ENCODE peak calls at places on chromosome 4, in nine cellular contexts. N, T, S, Y, K, C, M, Z and V are unnamed samples.

GRCh38 chr4:101600287-101600686 is 190.2 kb upstream of the BANK1 start:
- DNase-seq in Z (no peak), M (no peak), T (no peak), N (peak), S (no peak), Y (no peak), C (peak), K (no peak), V (no peak)

GRCh38 chr4:44985938-44986337 is 259.6 kb upstream of the GNPDA2 start:
- DNase-seq in M (no peak), Y (no peak), N (no peak), S (no peak), C (no peak), Z (no peak), T (no peak), K (no peak), V (no peak)

GRCh38 chr4:3124070-3124767 is 49.7 kb downstream of the HTT start:
- DNase-seq in N (no peak), M (no peak), C (peak), Y (no peak), K (no peak), T (no peak), S (no peak), Z (no peak), V (no peak)

GRCh38 chr4:62914758-62915157 is 1494.5 kb downstream of the TECRL start:
- DNase-seq in Z (no peak), S (no peak), T (no peak), M (no peak), N (no peak), C (no peak), Y (no peak), K (no peak), V (no peak)

GRCh38 chr4:8506373-8507250 is 66.0 kb downstream of the TRMT44 start:
- DNase-seq in C (no peak), S (peak), Y (no peak), Z (peak), N (peak), M (no peak), K (peak), T (no peak), V (no peak)

GRCh38 chr4:38501698-38502097 is 162.3 kb upstream of the KLF3 start:
- DNase-seq in Z (no peak), Y (no peak), M (no peak), K (no peak), T (no peak), S (no peak), N (no peak), C (no peak), V (no peak)

GRCh38 chr4:163895369-163896005 is 401.0 kb downstream of the TMA16 start:
- DNase-seq in S (no peak), N (no peak), Z (no peak), K (no peak), M (no peak), C (no peak), Y (no peak), T (peak), V (no peak)

GRCh38 chr4:165464338-165464737 is 85.5 kb downstream of the CPE start:
- DNase-seq in M (no peak), K (no peak), S (no peak), C (no peak), T (no peak), N (no peak), Y (no peak), Z (no peak), V (no peak)

GRCh38 chr4:113433536-113434246 is 327.8 kb downstream of the CAMK2D start:
- DNase-seq in N (no peak), M (no peak), Y (no peak), Z (peak), C (peak), S (no peak), T (no peak), K (no peak), V (no peak)

GRCh38 chr4:104940927-104941326 is 205.7 kb upstream of the TET2 start:
- DNase-seq in T (no peak), S (no peak), C (no peak), M (no peak), K (no peak), Z (no peak), N (no peak), Y (no peak), V (no peak)

GRCh38 chr4:87783781-87784180 is 15.6 kb upstream of the IBSP start:
- DNase-seq in K (no peak), T (no peak), Y (no peak), N (no peak), M (no peak), S (no peak), Z (peak), C (no peak), V (no peak)

GRCh38 chr4:148849581-148849980 is 407.4 kb upstream of the NR3C2 start:
- DNase-seq in C (no peak), Y (no peak), Z (no peak), S (no peak), M (no peak), N (no peak), K (peak), T (no peak), V (no peak)

GRCh38 chr4:59455751-59456150 is 1744.4 kb upstream of the ADGRL3 start:
- DNase-seq in K (no peak), C (peak), Z (no peak), Y (no peak), M (no peak), S (no peak), T (no peak), N (no peak), V (no peak)

GRCh38 chr4:173436149-173436579 is 37.2 kb upstream of the SCRG1 start:
- DNase-seq in N (peak), T (no peak), K (no peak), C (peak), Z (peak), S (no peak), Y (no peak), M (no peak), V (no peak)

GRCh38 chr4:138835833-138836521 is 179.6 kb upstream of the NOCT start:
- DNase-seq in K (peak), T (no peak), C (peak), N (peak), Y (no peak), Z (peak), M (no peak), S (no peak), V (no peak)

GRCh38 chr4:95388911-95389310 is 159.9 kb downstream of the UNC5C start:
- DNase-seq in K (no peak), S (no peak), N (no peak), Y (no peak), M (no peak), T (no peak), C (no peak), Z (peak), V (no peak)

GRCh38 chr4:5751073-5751917 is 40.3 kb downstream of the EVC start:
- DNase-seq in K (no peak), C (peak), S (no peak), M (no peak), N (peak), Z (peak), T (no peak), Y (peak), V (no peak)

GRCh38 chr4:104868942-104869341 is 277.7 kb upstream of the TET2 start:
- DNase-seq in Z (no peak), S (no peak), M (no peak), Y (no peak), K (no peak), C (no peak), N (no peak), T (no peak), V (peak)

GRCh38 chr4:48167538-48168263 is 33.7 kb upstream of the TXK start:
- DNase-seq in K (no peak), C (no peak), S (no peak), M (no peak), T (no peak), N (peak), Z (no peak), Y (no peak), V (no peak)

GRCh38 chr4:100797791-100798190 is 280.0 kb upstream of the EMCN start:
- DNase-seq in Z (peak), S (no peak), N (peak), Y (no peak), T (no peak), C (no peak), M (no peak), K (no peak), V (no peak)

GRCh38 chr4:77697860-77698599 is 92.4 kb downstream of the CXCL13 start:
- DNase-seq in T (no peak), Z (peak), S (peak), N (peak), M (no peak), K (peak), C (peak), Y (no peak), V (no peak)

GRCh38 chr4:184891765-184892164 is 66.0 kb upstream of the ACSL1 start:
- DNase-seq in Y (no peak), Z (no peak), N (no peak), T (no peak), M (no peak), S (no peak), K (no peak), C (no peak), V (no peak)

GRCh38 chr4:179766938-179767337 is 2324.7 kb upstream of the AGA start:
- DNase-seq in T (no peak), M (no peak), C (no peak), Z (no peak), Y (no peak), N (no peak), K (no peak), S (no peak), V (no peak)

GRCh38 chr4:74181225-74181624 is 23.3 kb downstream of the MTHFD2L start:
- DNase-seq in Z (peak), Y (no peak), T (no peak), C (peak), M (no peak), N (peak), K (no peak), S (no peak), V (no peak)

GRCh38 chr4:2083826-2084160 is 24.7 kb downstream of the NAT8L start:
- DNase-seq in S (no peak), Y (peak), K (no peak), T (no peak), M (no peak), Z (no peak), C (no peak), N (no peak), V (no peak)

GRCh38 chr4:116585240-116585639 is 500.1 kb downstream of the TRAM1L1 start:
- DNase-seq in C (no peak), T (no peak), S (no peak), Y (no peak), M (no peak), K (no peak), N (no peak), Z (no peak), V (no peak)

GRCh38 chr4:41154814-41155177 is 59.5 kb downstream of the APBB2 start:
- DNase-seq in Y (no peak), N (no peak), T (no peak), Z (peak), S (no peak), K (no peak), M (no peak), C (peak), V (no peak)

GRCh38 chr4:53361451-53361850 is 4.4 kb downstream of the SCFD2 start:
- DNase-seq in S (no peak), M (no peak), K (no peak), Z (peak), T (no peak), Y (no peak), N (peak), C (peak), V (no peak)

GRCh38 chr4:83561381-83561780 is 25.5 kb downstream of the GPAT3 start:
- DNase-seq in Y (no peak), T (no peak), S (peak), K (peak), C (peak), M (no peak), Z (peak), N (peak), V (no peak)

GRCh38 chr4:123802082-123802658 is 405.6 kb downstream of the SPRY1 start:
- DNase-seq in Y (no peak), T (no peak), K (no peak), C (no peak), M (no peak), Z (no peak), N (no peak), S (no peak), V (no peak)

GRCh38 chr4:48752256-48752655 is 27.8 kb downstream of the FRYL start:
- DNase-seq in N (no peak), T (no peak), C (no peak), S (no peak), K (no peak), Z (no peak), M (no peak), Y (no peak), V (no peak)

GRCh38 chr4:97720869-97721432 is 422.3 kb downstream of the STPG2 start:
- DNase-seq in Y (no peak), T (no peak), S (no peak), C (peak), Z (peak), M (no peak), K (no peak), N (peak), V (no peak)

GRCh38 chr4:113468165-113469022 is 293.1 kb downstream of the CAMK2D start:
- DNase-seq in C (peak), T (no peak), S (peak), N (peak), K (peak), M (peak), Z (peak), Y (peak), V (no peak)

GRCh38 chr4:66182651-66183050 is 512.4 kb upstream of the EPHA5 start:
- DNase-seq in K (no peak), S (no peak), M (no peak), C (peak), N (no peak), T (no peak), Z (peak), Y (no peak), V (no peak)

GRCh38 chr4:41590591-41590990 is 52.6 kb downstream of the LIMCH1 start:
- DNase-seq in K (peak), Z (no peak), Y (no peak), C (no peak), S (peak), M (no peak), T (no peak), N (no peak), V (no peak)

GRCh38 chr4:175916636-175917351 is 104.7 kb upstream of the GPM6A start:
- DNase-seq in Y (no peak), C (no peak), M (no peak), N (no peak), T (no peak), S (no peak), K (no peak), Z (no peak), V (no peak)

GRCh38 chr4:105895324-105895608 is at the start of gene NPNT:
- DNase-seq in T (no peak), Y (peak), C (no peak), N (no peak), K (peak), Z (peak), S (no peak), M (no peak), V (no peak)

GRCh38 chr4:163142246-163142645 is 24.4 kb downstream of the NAF1 start:
- DNase-seq in Z (no peak), M (no peak), K (no peak), N (no peak), C (no peak), T (no peak), Y (no peak), S (no peak), V (no peak)

GRCh38 chr4:76105652-76106051 is 31.1 kb downstream of the ART3 start:
- DNase-seq in N (no peak), T (no peak), C (no peak), K (no peak), Y (no peak), Z (no peak), M (no peak), S (no peak), V (no peak)

DNA sequence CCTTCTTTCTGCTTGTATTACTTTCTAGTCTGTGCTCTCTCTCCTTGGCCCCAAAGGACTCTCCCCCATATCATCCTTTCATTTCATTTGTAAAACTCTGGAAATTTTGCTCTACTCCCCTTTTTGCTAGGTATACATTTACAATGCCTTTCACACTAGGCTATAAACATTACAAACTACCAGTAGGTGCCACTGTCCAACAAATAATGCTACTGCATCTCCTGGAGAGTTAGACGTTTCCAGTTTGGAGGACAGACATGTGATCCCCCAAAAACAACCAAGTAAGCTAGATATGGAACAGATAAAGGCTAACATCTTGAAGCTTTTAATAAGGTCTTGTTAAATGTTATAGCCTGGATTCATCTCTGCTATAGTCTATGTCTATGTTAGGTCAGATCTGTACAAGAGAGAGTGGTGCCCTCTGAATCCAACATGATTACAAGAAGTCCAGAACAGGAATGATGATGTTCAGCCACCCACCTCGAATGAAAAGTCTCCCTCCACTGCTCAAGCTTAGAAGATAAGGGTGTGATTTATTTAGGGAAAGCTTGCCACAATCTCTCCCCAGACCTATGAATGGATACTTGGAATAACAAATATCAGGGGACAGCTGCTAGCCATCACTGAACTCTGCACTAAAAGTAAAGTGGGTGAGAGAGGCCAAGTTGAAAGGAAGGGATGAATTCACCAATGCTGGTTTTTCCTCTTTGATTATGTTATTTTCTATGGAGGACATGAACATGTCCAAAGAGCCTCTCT is 14.3 kb downstream of the CBR4 start:
- DNase-seq in K (no peak), N (peak), Z (no peak), Y (no peak), C (peak), S (no peak), T (no peak), M (no peak), V (no peak)
- TF ChIP-seq CTCF in K (no peak), N (peak), Z (no peak), Y (no peak), C (no peak), S (peak), T (no peak), M (no peak), V (no peak)

GRCh38 chr4:150679767-150680088 is 97.8 kb downstream of the MAB21L2 start:
- DNase-seq in C (no peak), S (no peak), Z (peak), M (no peak), T (no peak), K (no peak), Y (no peak), N (no peak), V (no peak)

GRCh38 chr4:150673793-150674192 is 91.8 kb downstream of the MAB21L2 start:
- DNase-seq in M (no peak), Y (no peak), Z (no peak), S (no peak), C (no peak), T (no peak), N (no peak), K (no peak), V (no peak)

GRCh38 chr4:150683775-150684350 is 101.9 kb downstream of the MAB21L2 start:
- DNase-seq in Z (no peak), K (no peak), C (no peak), T (no peak), Y (no peak), M (no peak), N (no peak), S (no peak), V (no peak)

GRCh38 chr4:150682126-150682525 is 100.2 kb downstream of the MAB21L2 start:
- DNase-seq in M (no peak), T (no peak), K (no peak), Z (no peak), Y (no peak), C (no peak), S (no peak), N (no peak), V (no peak)

DNA sequence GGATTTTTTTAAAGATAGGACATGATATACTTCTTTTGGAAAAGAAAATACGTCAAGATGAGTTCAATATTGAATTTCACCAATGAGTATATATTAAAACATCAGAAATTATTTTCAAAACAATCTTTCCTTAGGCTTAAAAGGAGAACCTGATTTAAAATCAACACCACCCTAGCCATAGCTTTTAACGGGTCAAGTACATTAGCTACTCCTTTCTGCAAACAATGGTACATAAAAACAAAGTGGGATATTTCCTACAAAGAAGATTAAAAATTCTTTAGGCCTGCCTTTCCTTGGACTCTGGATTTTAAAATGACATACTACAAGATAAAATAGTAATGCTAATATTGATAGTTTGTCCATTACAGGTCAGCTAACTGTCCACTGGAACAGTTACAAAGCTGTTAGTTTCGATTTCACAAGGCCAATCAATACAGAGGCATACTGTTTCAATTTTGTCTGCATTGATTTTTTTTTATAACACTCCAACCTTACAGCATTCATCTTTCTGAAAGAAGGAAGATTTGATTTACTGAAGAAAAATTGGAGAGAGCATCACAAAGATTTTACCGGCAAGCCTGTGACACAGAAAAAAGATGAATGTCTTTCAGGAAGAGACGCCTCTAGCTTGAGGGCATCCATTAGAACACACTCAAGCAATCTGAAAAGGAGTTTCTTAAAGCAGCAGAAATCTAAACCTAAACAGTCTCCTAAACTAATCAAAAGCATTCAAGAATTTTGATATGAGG is 97.2 kb downstream of the MAB21L2 start:
- DNase-seq in K (no peak), Y (no peak), N (no peak), C (no peak), S (no peak), M (no peak), Z (no peak), T (no peak), V (no peak)
- H3K4me3 ChIP-seq in K (no peak), Y (no peak), N (no peak), C (no peak), S (no peak), M (no peak), Z (peak), T (no peak), V (no peak)

GRCh38 chr4:13347517-13348125 is 136.5 kb downstream of the RAB28 start:
- DNase-seq in K (no peak), Y (no peak), M (no peak), T (no peak), N (no peak), C (peak), Z (peak), S (no peak), V (no peak)

GRCh38 chr4:13340672-13341071 is 143.5 kb downstream of the RAB28 start:
- DNase-seq in M (no peak), S (no peak), K (no peak), C (no peak), Y (no peak), N (no peak), T (no peak), Z (no peak), V (no peak)

GRCh38 chr4:13348216-13348615 is 135.9 kb downstream of the RAB28 start:
- DNase-seq in C (no peak), K (no peak), M (no peak), N (no peak), Y (no peak), T (no peak), Z (peak), S (no peak), V (no peak)

GRCh38 chr4:13349096-13349495 is 135.0 kb downstream of the RAB28 start:
- DNase-seq in Y (no peak), N (peak), Z (peak), T (no peak), M (no peak), K (no peak), S (no peak), C (peak), V (no peak)

GRCh38 chr4:13344216-13344615 is 139.9 kb downstream of the RAB28 start:
- DNase-seq in M (no peak), N (no peak), T (no peak), C (no peak), Y (no peak), S (no peak), K (no peak), Z (no peak), V (no peak)
- TF ChIP-seq CTCF in M (no peak), N (no peak), T (no peak), C (no peak), Y (no peak), S (no peak), K (no peak), Z (no peak), V (no peak)

DNA sequence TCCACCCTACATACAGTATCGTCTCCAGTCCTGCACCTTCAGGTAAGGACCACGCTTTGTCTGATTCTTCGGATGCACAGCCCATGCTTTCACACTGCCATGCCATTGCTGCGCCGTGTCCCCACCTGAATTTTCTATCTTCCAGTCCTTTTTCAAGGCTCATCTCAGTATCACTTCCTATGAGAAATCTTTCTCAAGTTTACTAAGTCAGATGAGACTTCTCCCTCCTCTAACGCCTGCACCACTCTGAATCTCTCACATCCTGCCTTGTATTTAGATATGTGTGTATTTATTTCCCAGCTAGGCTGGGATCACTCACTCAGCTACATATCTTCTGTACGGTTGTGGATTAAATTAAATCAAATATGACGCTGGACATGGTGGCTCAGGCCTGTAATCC is 116.8 kb downstream of the SMIM20 start:
- DNase-seq in Y (no peak), T (no peak), Z (no peak), K (no peak), S (no peak), M (no peak), N (no peak), C (no peak), V (no peak)
- H3K4me3 ChIP-seq in Y (no peak), T (no peak), Z (no peak), K (no peak), S (no peak), M (no peak), N (no peak), C (no peak), V (no peak)